ENCODE peak calls at places on chromosomes 4 and X, in nine cellular contexts. C is GM23248, S is uterus, X is tibial nerve, D is suprapubic skin, L is NT2/D1, Y is colonic mucosa, J is neural progenitor cell, T is sigmoid colon. Q is an unnamed sample.
A peak's percentile ranks its signal among the peaks of the same experiment; 100 is the strongest.

GRCh38 chrX:45497290-45497689 is 296.6 kb upstream of the DIPK2B start:
- DNase-seq in X (no peak), C (peak; percentile 76), D (no peak), L (no peak), Y (no peak), T (no peak), S (no peak), J (no peak), Q (no peak)

GRCh38 chr4:143626134-143626859 is 74.2 kb downstream of the FREM3 start:
- DNase-seq in D (peak; percentile 62), L (no peak), X (peak; percentile 89), J (no peak), T (peak; percentile 90), Y (peak; percentile 29), C (peak; percentile 63), S (peak; percentile 53), Q (peak; percentile 61)

GRCh38 chrX:45381841-45382240 is 181.2 kb upstream of the DIPK2B start:
- DNase-seq in C (no peak), S (no peak), J (no peak), Y (no peak), D (no peak), L (no peak), T (no peak), X (no peak), Q (no peak)

GRCh38 chr4:141133146-141134006 is at the start of gene RNF150:
- DNase-seq in J (peak; percentile 89), Y (peak; percentile 66), D (peak; percentile 64), L (peak; percentile 79), S (peak; percentile 88), X (peak; percentile 85), C (peak; percentile 92), T (peak; percentile 90), Q (peak; percentile 88)

GRCh38 chrX:153469811-153470410 is 465 bp downstream of the HAUS7 start:
- DNase-seq in S (no peak), J (peak; percentile 66), T (no peak), D (no peak), Y (no peak), L (no peak), C (peak; percentile 66), X (no peak), Q (peak; percentile 65)

GRCh38 chr4:6777636-6778281 is 4.8 kb upstream of the KIAA0232 start:
- DNase-seq in S (no peak), D (no peak), X (no peak), T (no peak), Y (no peak), L (no peak), J (no peak), C (no peak), Q (no peak)

GRCh38 chr4:48602222-48602621 is 112.2 kb downstream of the ZAR1 start:
- DNase-seq in Y (no peak), T (no peak), D (no peak), X (no peak), S (no peak), C (peak; percentile 80), J (no peak), L (no peak), Q (no peak)

GRCh38 chr4:90081432-90082195 is 45.6 kb upstream of the CCSER1 start:
- DNase-seq in D (no peak), C (no peak), X (no peak), L (no peak), J (no peak), S (no peak), T (no peak), Y (no peak), Q (no peak)

GRCh38 chr4:83905952-83906351 is 370.0 kb downstream of the GPAT3 start:
- DNase-seq in J (peak; percentile 77), L (peak; percentile 35), T (no peak), C (no peak), X (no peak), D (no peak), S (no peak), Y (no peak), Q (no peak)

GRCh38 chr4:98343640-98344039 is 82.5 kb downstream of the RAP1GDS1 start:
- DNase-seq in C (peak; percentile 11), Y (no peak), L (no peak), J (no peak), S (no peak), X (no peak), T (no peak), D (no peak), Q (no peak)

GRCh38 chrX:111131572-111131971 is 35.6 kb downstream of the PAK3 start:
- DNase-seq in Y (no peak), D (no peak), J (peak; percentile 7), L (no peak), T (no peak), S (no peak), C (no peak), X (no peak), Q (peak; percentile 62)

GRCh38 chr4:108889696-108890475 is 127.0 kb upstream of the ETNPPL start:
- DNase-seq in D (no peak), Y (no peak), S (no peak), J (no peak), C (no peak), X (no peak), L (no peak), T (no peak), Q (no peak)

DNA sequence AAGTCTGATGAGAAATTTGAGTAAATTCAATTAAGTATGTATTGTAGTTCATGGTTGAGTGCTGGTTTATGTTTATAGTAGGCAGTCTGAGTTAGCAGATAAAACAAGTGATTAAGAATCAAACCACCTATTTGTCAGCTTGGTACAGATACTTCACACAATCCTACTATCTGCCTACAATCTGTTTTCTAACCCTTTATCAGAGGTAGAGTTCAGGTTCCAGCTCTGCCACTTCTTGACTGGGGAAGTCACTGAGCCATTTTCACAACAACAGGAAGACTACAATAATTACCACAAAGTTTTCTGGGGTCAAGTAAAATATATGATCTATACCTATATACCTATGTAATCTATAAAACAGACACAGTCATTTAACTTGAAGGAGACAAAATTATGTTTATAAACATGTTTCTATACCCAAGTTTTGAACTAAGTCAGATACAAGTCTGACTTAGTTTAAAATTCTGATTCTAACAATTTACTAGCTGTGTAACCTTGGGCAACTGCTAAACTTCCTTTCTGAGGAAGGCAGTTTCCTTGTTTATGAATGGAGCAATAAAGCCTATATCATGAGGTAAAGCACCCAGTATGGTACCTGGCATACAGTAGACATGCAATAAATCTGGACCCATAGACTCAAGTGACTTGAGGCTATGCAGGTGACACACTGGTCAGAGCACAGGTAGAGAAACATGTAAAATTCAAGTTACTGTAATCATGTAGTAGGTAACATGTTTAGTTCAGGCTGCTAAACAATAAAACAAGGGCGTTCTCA is 37.2 kb upstream of the BDH2 start:
- DNase-seq in Y (peak; percentile 16), C (no peak), L (no peak), X (no peak), J (no peak), S (no peak), D (no peak), T (no peak), Q (no peak)
- H3K36me3 ChIP-seq in Y (no peaks in the 10 kb centered on the region), C (no peaks in the 10 kb centered on the region), L (peaks cover 56% of the 10 kb centered on the region), X (no peaks in the 10 kb centered on the region), J (peaks cover 56% of the 10 kb centered on the region), S (no peaks in the 10 kb centered on the region), D (no peaks in the 10 kb centered on the region), T (no peaks in the 10 kb centered on the region), Q (peaks cover 86% of the 10 kb centered on the region)

GRCh38 chrX:39966186-39966585 is 131.6 kb downstream of the BCOR start:
- DNase-seq in L (no peak), T (no peak), J (no peak), X (no peak), Y (no peak), C (no peak), D (no peak), S (no peak), Q (no peak)

GRCh38 chrX:39969826-39970569 is 127.8 kb downstream of the BCOR start:
- DNase-seq in J (no peak), S (peak; percentile 18), X (no peak), Y (no peak), T (no peak), C (no peak), L (no peak), D (no peak), Q (no peak)

GRCh38 chrX:39965051-39965573 is 132.6 kb downstream of the BCOR start:
- DNase-seq in D (no peak), C (no peak), T (no peak), S (no peak), X (no peak), Y (no peak), L (no peak), J (no peak), Q (no peak)

GRCh38 chrX:39969099-39969825 is 128.5 kb downstream of the BCOR start:
- DNase-seq in J (peak; percentile 55), L (no peak), T (no peak), Y (peak; percentile 33), C (no peak), S (no peak), D (no peak), X (no peak), Q (no peak)

DNA sequence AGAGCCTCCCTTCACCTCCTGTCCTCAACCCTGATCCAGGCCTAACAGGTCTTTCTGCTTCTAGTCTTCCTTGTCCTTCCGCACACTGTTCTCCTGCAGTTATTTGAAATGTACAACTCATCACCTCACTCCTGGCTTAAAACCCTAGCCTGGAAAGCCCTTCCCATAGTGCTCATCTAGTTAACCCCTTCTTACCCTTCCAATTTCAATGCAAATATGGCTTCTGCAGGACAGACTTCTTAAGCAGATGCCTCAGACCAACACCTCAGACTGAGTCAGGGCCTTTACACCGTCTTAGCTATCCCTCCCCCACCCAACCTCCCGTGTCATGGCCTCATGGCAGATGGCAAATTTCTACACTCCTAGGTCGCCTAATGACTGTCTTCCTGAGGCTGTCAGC is 130.4 kb downstream of the BCOR start:
- DNase-seq in S (no peak), X (no peak), L (no peak), Y (no peak), T (no peak), D (no peak), C (peak; percentile 38), J (no peak), Q (no peak)
- H3K36me3 ChIP-seq in S (no peaks in the 10 kb centered on the region), X (no peaks in the 10 kb centered on the region), L (no peaks in the 10 kb centered on the region), Y (no peaks in the 10 kb centered on the region), T (no peaks in the 10 kb centered on the region), D (no peaks in the 10 kb centered on the region), C (no peaks in the 10 kb centered on the region), J (no peaks in the 10 kb centered on the region), Q (no peaks in the 10 kb centered on the region)

DNA sequence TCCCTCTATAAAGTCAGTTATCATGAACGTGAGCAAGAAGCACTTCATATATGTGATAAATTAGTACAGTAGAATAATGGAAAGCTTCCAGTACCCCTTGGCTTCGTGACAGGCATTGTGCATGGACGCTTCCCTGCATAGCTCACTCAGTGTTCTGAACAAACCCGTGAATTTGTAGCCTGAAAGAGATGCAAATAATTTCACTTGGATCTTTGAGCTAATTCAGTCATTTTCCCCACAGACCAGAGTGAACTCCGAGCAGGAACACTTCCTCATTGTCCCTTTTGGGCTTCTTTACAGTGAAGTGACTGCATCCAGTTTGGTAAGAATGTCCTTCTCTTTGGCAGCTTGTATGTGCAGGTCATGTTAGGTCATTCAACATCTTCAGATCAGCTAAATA is 50.1 kb downstream of the ADD1 start:
- DNase-seq in D (no peak), J (no peak), T (no peak), L (no peak), X (no peak), C (no peak), Y (no peak), S (no peak), Q (no peak)
- H3K36me3 ChIP-seq in D (peaks cover 46% of the 10 kb centered on the region), J (peaks cover 4% of the 10 kb centered on the region), T (peaks cover 44% of the 10 kb centered on the region), L (peaks cover 60% of the 10 kb centered on the region), X (peaks cover 53% of the 10 kb centered on the region), C (peaks cover 19% of the 10 kb centered on the region), Y (peaks cover 18% of the 10 kb centered on the region), S (no peaks in the 10 kb centered on the region), Q (peaks cover 4% of the 10 kb centered on the region)

DNA sequence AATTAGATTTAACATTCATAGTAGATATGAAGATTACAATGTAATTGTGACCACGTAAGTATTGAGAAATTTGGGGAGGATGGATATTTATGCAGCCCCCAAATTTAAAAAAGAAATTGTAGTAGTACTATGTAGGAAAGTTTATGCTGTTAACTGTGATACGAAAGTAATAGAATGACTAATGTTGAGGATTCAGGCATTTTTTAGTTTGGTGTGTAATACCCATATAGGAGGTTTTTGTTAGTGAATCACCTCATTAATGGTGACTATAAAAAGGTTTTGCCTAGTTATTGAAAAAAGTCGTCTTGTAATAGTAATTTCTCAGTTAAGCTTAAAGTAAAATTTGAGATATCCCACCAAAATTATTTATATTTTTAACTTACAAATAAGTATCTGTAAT is 67.2 kb downstream of the SMARCAD1 start:
- DNase-seq in T (no peak), X (no peak), D (no peak), J (no peak), C (peak; percentile 85), Y (no peak), S (no peak), L (no peak), Q (no peak)
- H3K36me3 ChIP-seq in T (peaks cover 96% of the 10 kb centered on the region), X (peaks cover 86% of the 10 kb centered on the region), D (peaks cover 77% of the 10 kb centered on the region), J (peaks cover 45% of the 10 kb centered on the region), C (peaks cover 44% of the 10 kb centered on the region), Y (peaks cover 12% of the 10 kb centered on the region), S (no peaks in the 10 kb centered on the region), L (peaks cover 68% of the 10 kb centered on the region), Q (peaks cover 48% of the 10 kb centered on the region)

Q was measured in SJSA1.